ENCODE peak calls at places on chromosomes 12 and 14, in five cellular contexts. U, H, K, Y and A are unnamed samples.

GRCh38 chr14:35470775-35471174 is 63.2 kb upstream of the INSM2 start:
- DNase-seq in Y (no peak), K (no peak), H (peak; percentile 50), U (no peak), A (no peak)

GRCh38 chr14:45491914-45492313 is 238.9 kb upstream of the MIS18BP1 start:
- DNase-seq in Y (no peak), K (no peak), H (no peak), U (no peak), A (no peak)

GRCh38 chr14:72416892-72417291 is 477.0 kb downstream of the DPF3 start:
- DNase-seq in U (peak; percentile 35), K (no peak), H (no peak), Y (peak; percentile 81), A (no peak)

GRCh38 chr14:70792939-70793338 is 16.4 kb downstream of the MAP3K9 start:
- DNase-seq in Y (no peak), K (no peak), U (no peak), H (no peak), A (no peak)

GRCh38 chr12:95802482-95803264 is 12.1 kb upstream of the NTN4 start:
- DNase-seq in Y (no peak), K (no peak), U (no peak), H (peak; percentile 97), A (no peak)

GRCh38 chr12:26340649-26341048 is 145.3 kb downstream of the SSPN start:
- DNase-seq in K (no peak), Y (no peak), H (no peak), U (peak; percentile 2), A (peak; percentile 35)

GRCh38 chr14:92590941-92591340 is 77.4 kb downstream of the RIN3 start:
- DNase-seq in Y (no peak), U (no peak), K (no peak), H (no peak), A (no peak)

GRCh38 chr12:22416831-22417230 is 82.3 kb upstream of the ST8SIA1 start:
- DNase-seq in U (no peak), H (no peak), Y (no peak), K (no peak), A (no peak)

GRCh38 chr12:57160741-57161140 is 13.3 kb upstream of the LRP1-AS start:
- DNase-seq in K (no peak), Y (no peak), U (no peak), H (no peak), A (no peak)

GRCh38 chr14:103733651-103734050 is 18.0 kb downstream of the ZFYVE21 start:
- DNase-seq in H (no peak), K (no peak), Y (no peak), U (no peak), A (no peak)

GRCh38 chr14:44041700-44042099 is 465.4 kb downstream of the FSCB start:
- DNase-seq in H (no peak), U (no peak), K (no peak), Y (no peak), A (no peak)

GRCh38 chr14:85281921-85282320 is 248.0 kb upstream of the FLRT2 start:
- DNase-seq in H (no peak), Y (no peak), K (no peak), U (no peak), A (no peak)

GRCh38 chr12:34291001-34291400 is 268.7 kb downstream of the ALG10 start:
- DNase-seq in Y (no peak), H (no peak), K (no peak), U (no peak), A (no peak)

GRCh38 chr14:35821546-35822411 is 4.4 kb upstream of the BRMS1L start:
- DNase-seq in K (no peak), U (peak; percentile 47), H (peak; percentile 63), Y (peak; percentile 23), A (no peak)

GRCh38 chr12:96140110-96140509 is 54.1 kb upstream of the ELK3 start:
- DNase-seq in H (peak; percentile 76), Y (no peak), U (no peak), K (no peak), A (no peak)

GRCh38 chr14:74793506-74794155 is 30.5 kb downstream of the YLPM1 start:
- DNase-seq in H (peak; percentile 47), K (no peak), U (peak; percentile 16), Y (no peak), A (no peak)

GRCh38 chr12:117214797-117215196 is 24.5 kb upstream of the FBXO21 start:
- DNase-seq in U (no peak), Y (no peak), K (no peak), H (no peak), A (no peak)

GRCh38 chr12:15206338-15206737 is 14.9 kb downstream of the RERG start:
- DNase-seq in H (no peak), K (no peak), Y (no peak), U (no peak), A (no peak)

GRCh38 chr12:5713599-5714001 is 231.5 kb downstream of the ANO2 start:
- DNase-seq in U (no peak), K (no peak), H (no peak), Y (no peak), A (no peak)
- H3K4me3 ChIP-seq in U (no peak overlapping the region), K (no peak overlapping the region), H (no peak overlapping the region), Y (no peak overlapping the region), A (no peak overlapping the region)

GRCh38 chr12:86838709-86839108 is 582.5 kb upstream of the MGAT4C start:
- DNase-seq in H (no peak), U (no peak), Y (no peak), K (no peak), A (no peak)
- TF ChIP-seq CTCF in H (no peak), U (no peak), Y (no peak), K (no peak), A (no peak)

DNA sequence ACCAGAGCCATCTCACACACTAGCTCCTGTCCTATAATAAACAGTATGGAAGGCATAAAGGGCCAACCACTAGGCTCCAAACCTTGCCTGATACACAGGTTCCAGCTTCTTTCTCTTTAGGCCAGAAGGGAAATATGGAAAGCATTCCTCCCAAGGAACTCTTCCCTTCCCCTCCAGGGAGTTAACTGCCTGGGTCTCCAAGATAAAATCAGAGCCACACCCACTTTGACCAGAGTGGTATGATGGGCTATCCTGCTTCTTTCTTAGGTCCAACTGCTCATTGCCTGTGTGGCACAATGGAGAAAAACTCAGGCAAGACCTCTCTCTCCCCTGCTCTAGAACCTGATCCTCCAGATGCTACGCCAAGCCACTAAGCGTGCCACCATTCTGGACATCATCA is 2.1 kb downstream of the TSSK4 start:
- DNase-seq in U (no peak), H (no peak), K (no peak), Y (no peak), A (no peak)
- H3K4me3 ChIP-seq in U (no peak overlapping the region), H (no peak overlapping the region), K (no peak overlapping the region), Y (no peak overlapping the region), A (no peak overlapping the region)

GRCh38 chr14:54338696-54339317 is 58.0 kb upstream of the CDKN3 start:
- DNase-seq in H (peak; percentile 62), U (no peak), Y (peak; percentile 22), K (no peak), A (no peak)
- TF ChIP-seq CTCF in H (peak; percentile 54), U (peak; percentile 52), Y (peak; percentile 32), K (no peak), A (peak; percentile 32)